ENCODE peak calls at places on chromosomes 12 and 14, in seven cellular contexts. A is body of pancreas, J is HCEC 1CT, G is astrocyte of the cerebellum, P is iris pigment epithelial cell, U is CD14-positive monocyte, D is NCI-H1092 treated with DMSO at 0.1 percent for 48 hours. C is an unnamed sample.

GRCh38 chr12:62162214-62162613 is 98.0 kb upstream of the USP15 start:
- DNase-seq in A (no peak), J (no peak), G (no peak), P (no peak), U (no peak), D (no peak), C (no peak)

GRCh38 chr14:33017016-33017415 is 78.3 kb downstream of the NPAS3 start:
- DNase-seq in A (no peak), J (no peak), G (no peak), P (no peak), U (no peak), D (no peak), C (no peak)

GRCh38 chr12:31890295-31891285 is 68.6 kb upstream of the RESF1 start:
- DNase-seq in A (no peak), J (no peak), G (no peak), P (peak), U (no peak), D (no peak), C (no peak)

GRCh38 chr14:94172545-94172944 is 1.6 kb upstream of the PPP4R4 start:
- DNase-seq in A (no peak), J (no peak), G (no peak), P (no peak), U (no peak), D (no peak), C (no peak)

GRCh38 chr12:92927436-92928116 is 1.5 kb downstream of the EEA1 start:
- DNase-seq in A (no peak), J (peak), G (no peak), P (peak), U (no peak), D (no peak), C (no peak)

GRCh38 chr12:70711831-70712230 is 74.6 kb upstream of the PTPRB start:
- DNase-seq in A (no peak), J (no peak), G (no peak), P (no peak), U (no peak), D (no peak), C (no peak)

GRCh38 chr12:54562720-54563356 is 13.4 kb downstream of the PDE1B start:
- DNase-seq in A (peak), J (no peak), G (no peak), P (no peak), U (no peak), D (no peak), C (no peak)

GRCh38 chr14:24940213-24940783 is 109.6 kb downstream of the STXBP6 start:
- DNase-seq in A (no peak), J (no peak), G (no peak), P (no peak), U (no peak), D (no peak), C (no peak)